ENCODE peak calls at places on chromosome 2, in four cellular contexts. F is AG09309, H is coronary artery, V is cardiac muscle cell. I is an unnamed sample.

GRCh38 chr2:216490061-216490460 is 8.6 kb upstream of the RPL37A start:
- DNase-seq in F (peak; percentile 40), H (no peak), V (peak; percentile 61), I (no peak)

GRCh38 chr2:226655871-226656270 is 143.7 kb downstream of the IRS1 start:
- DNase-seq in F (no peak), H (no peak), V (no peak), I (no peak)

GRCh38 chr2:42059261-42059898 is 11.6 kb downstream of the PKDCC start:
- DNase-seq in F (no peak), H (no peak), V (no peak), I (no peak)

GRCh38 chr2:15206419-15206818 is 354.7 kb downstream of the NBAS start:
- DNase-seq in F (no peak), H (no peak), V (no peak), I (no peak)

GRCh38 chr2:180029575-180029974 is 22.5 kb upstream of the CWC22 start:
- DNase-seq in F (no peak), H (no peak), V (no peak), I (no peak)

GRCh38 chr2:209681201-209681735 is 90.4 kb upstream of the UNC80 start:
- DNase-seq in F (no peak), H (no peak), V (no peak), I (no peak)

GRCh38 chr2:210577263-210578071 is 21.1 kb downstream of the CPS1 start:
- DNase-seq in F (peak; percentile 28), H (no peak), V (peak; percentile 58), I (no peak)

GRCh38 chr2:218318241-218318640 is 25.9 kb upstream of the TMBIM1 start:
- DNase-seq in F (no peak), H (no peak), V (no peak), I (no peak)

GRCh38 chr2:98869868-98870267 is 66.2 kb downstream of the CRACDL start:
- DNase-seq in F (no peak), H (no peak), V (no peak), I (no peak)

GRCh38 chr2:74314107-74314506 is 29.1 kb downstream of the SLC4A5 start:
- DNase-seq in F (no peak), H (no peak), V (no peak), I (no peak)

GRCh38 chr2:181989099-181989498 is 3.4 kb downstream of the PPP1R1C start:
- DNase-seq in F (no peak), H (no peak), V (no peak), I (no peak)

GRCh38 chr2:102839668-102840388 is 78.0 kb downstream of the TMEM182 start:
- DNase-seq in F (no peak), H (no peak), V (peak; percentile 53), I (no peak)

GRCh38 chr2:176164803-176165597 is 7.9 kb downstream of the HOXD3 start:
- DNase-seq in F (no peak), H (no peak), V (no peak), I (no peak)

GRCh38 chr2:43086451-43087221 is 139.8 kb downstream of the ZFP36L2 start:
- DNase-seq in F (peak; percentile 98), H (peak; percentile 96), V (peak; percentile 99), I (peak; percentile 88)

GRCh38 chr2:101305492-101306123 is 2.9 kb downstream of the RNF149 start:
- DNase-seq in F (peak; percentile 17), H (no peak), V (peak; percentile 62), I (no peak)

GRCh38 chr2:142131016-142131714 is at the start of gene LRP1B:
- DNase-seq in F (no peak), H (no peak), V (peak; percentile 62), I (no peak)

GRCh38 chr2:238418999-238419546 is 7.7 kb upstream of the ASB1 start:
- DNase-seq in F (no peak), H (no peak), V (no peak), I (no peak)

GRCh38 chr2:120708944-120709607 is 26.6 kb upstream of the GLI2 start:
- DNase-seq in F (no peak), H (no peak), V (no peak), I (no peak)

GRCh38 chr2:120710256-120710655 is 25.4 kb upstream of the GLI2 start:
- DNase-seq in F (peak; percentile 24), H (no peak), V (no peak), I (no peak)

GRCh38 chr2:120711694-120712093 is 24.0 kb upstream of the GLI2 start:
- DNase-seq in F (no peak), H (no peak), V (no peak), I (no peak)

GRCh38 chr2:120707816-120708215 is 27.9 kb upstream of the GLI2 start:
- DNase-seq in F (no peak), H (no peak), V (no peak), I (no peak)

GRCh38 chr2:120709608-120710041 is 26.0 kb upstream of the GLI2 start:
- DNase-seq in F (no peak), H (no peak), V (no peak), I (no peak)
- TF ChIP-seq CTCF in F (no peak), H (no peak), V (no peak), I (no peak)

GRCh38 chr2:44237221-44237620 is 38.1 kb upstream of the SLC3A1 start:
- DNase-seq in F (no peak), H (no peak), V (no peak), I (no peak)
- H3K4me3 ChIP-seq in F (no peak overlapping the region), H (no peak overlapping the region), V (no peak overlapping the region), I (no peak overlapping the region)

GRCh38 chr2:63425079-63425416 is 163.2 kb downstream of the WDPCP start:
- DNase-seq in F (no peak), H (no peak), V (no peak), I (no peak)
- TF ChIP-seq CTCF in F (no peak), H (no peak), V (no peak), I (peak; percentile 31)

GRCh38 chr2:79359419-79359818 is 153.4 kb upstream of the CTNNA2 start:
- DNase-seq in F (no peak), H (no peak), V (no peak), I (no peak)
- H3K4me3 ChIP-seq in F (no peak overlapping the region), H (no peak overlapping the region), V (no peak overlapping the region), I (no peak overlapping the region)

I was measured in RWPE2.